ENCODE peak calls at places on chromosomes 1 and 21, in ten cellular contexts. B, U, W, G, K, L, N, I, R and D are unnamed samples.

GRCh38 chr1:161061419-161061818 is 8.3 kb downstream of the ARHGAP30 start:
- DNase-seq in G (no peak), R (no peak), L (no peak), B (no peak), W (no peak), N (no peak), I (no peak), K (no peak), U (no peak), D (no peak)

GRCh38 chr1:18322353-18323032 is 158.2 kb upstream of the KLHDC7A start:
- DNase-seq in W (peak; percentile 80), L (no peak), U (no peak), R (no peak), I (peak; percentile 3), K (no peak), B (no peak), G (peak; percentile 20), N (no peak), D (no peak)

GRCh38 chr1:21921100-21921875 is 15.8 kb downstream of the HSPG2 start:
- DNase-seq in W (no peak), L (no peak), I (no peak), K (no peak), U (no peak), B (no peak), G (peak; percentile 93), N (no peak), R (no peak), D (no peak)

GRCh38 chr1:77188770-77189169 is 30.5 kb downstream of the PIGK start:
- DNase-seq in L (no peak), G (no peak), I (no peak), U (no peak), R (no peak), W (no peak), K (no peak), B (no peak), N (no peak), D (no peak)

GRCh38 chr1:115545791-115546733 is 95.7 kb upstream of the VANGL1 start:
- DNase-seq in L (no peak), R (no peak), B (peak; percentile 90), G (peak; percentile 97), U (peak; percentile 85), I (peak; percentile 97), K (no peak), W (peak; percentile 99), N (peak; percentile 97), D (no peak)

GRCh38 chr1:115251856-115252255 is 86.2 kb downstream of the NGF start:
- DNase-seq in G (peak; percentile 53), W (no peak), K (no peak), N (peak; percentile 96), I (peak; percentile 18), L (no peak), R (no peak), B (no peak), U (peak; percentile 70), D (no peak)

GRCh38 chr1:204592246-204592948 is 76.2 kb downstream of the MDM4 start:
- DNase-seq in N (no peak), R (no peak), W (no peak), B (no peak), K (no peak), G (no peak), L (no peak), U (no peak), I (no peak), D (no peak)

GRCh38 chr1:117267232-117267774 is 56.6 kb upstream of the VTCN1 start:
- DNase-seq in I (no peak), L (no peak), U (no peak), G (no peak), B (no peak), R (no peak), N (no peak), W (no peak), K (no peak), D (no peak)

GRCh38 chr21:45152265-45152746 is 77.9 kb downstream of the ADARB1 start:
- DNase-seq in I (no peak), L (peak; percentile 73), W (peak; percentile 71), R (no peak), U (no peak), G (no peak), K (peak; percentile 67), B (no peak), N (peak; percentile 65), D (no peak)

GRCh38 chr1:171212607-171213347 is 27.7 kb downstream of the FMO2 start:
- DNase-seq in G (no peak), W (no peak), R (no peak), I (no peak), K (no peak), L (no peak), B (no peak), U (no peak), N (no peak), D (no peak)

GRCh38 chr1:83857108-83857507 is 141.8 kb downstream of the TTLL7 start:
- DNase-seq in U (peak; percentile 46), W (peak; percentile 13), L (no peak), N (peak; percentile 24), B (no peak), I (no peak), G (peak; percentile 7), R (no peak), K (no peak), D (no peak)

GRCh38 chr1:27011058-27011764 is 1.4 kb downstream of the TENT5B start:
- DNase-seq in G (peak; percentile 90), R (peak; percentile 6), W (peak; percentile 99), I (peak; percentile 97), B (peak; percentile 80), K (no peak), U (peak; percentile 75), L (no peak), N (peak; percentile 92), D (no peak)

GRCh38 chr1:172646653-172647052 is 12.2 kb upstream of the FASLG start:
- DNase-seq in G (no peak), K (no peak), N (no peak), L (no peak), W (no peak), B (no peak), I (no peak), R (no peak), U (no peak), D (no peak)

GRCh38 chr1:210747112-210747511 is 386.8 kb downstream of the KCNH1 start:
- DNase-seq in B (no peak), L (no peak), R (no peak), U (no peak), I (no peak), G (no peak), N (no peak), K (no peak), W (no peak), D (no peak)

GRCh38 chr1:217524787-217525520 is 105.9 kb downstream of the GPATCH2 start:
- DNase-seq in B (no peak), K (no peak), W (no peak), U (no peak), G (no peak), I (peak; percentile 25), N (peak; percentile 62), L (no peak), R (no peak), D (no peak)

GRCh38 chr1:231139659-231140650 is 21.9 kb upstream of the TRIM67 start:
- DNase-seq in N (peak; percentile 99), L (no peak), R (no peak), K (no peak), B (peak; percentile 6), W (peak; percentile 9), I (peak; percentile 65), G (no peak), U (peak; percentile 88), D (no peak)

GRCh38 chr1:21680918-21681317 is 11.8 kb upstream of the RAP1GAP start:
- DNase-seq in U (peak; percentile 20), K (no peak), G (no peak), N (peak; percentile 46), L (no peak), W (no peak), I (peak; percentile 48), B (no peak), R (no peak), D (no peak)

GRCh38 chr1:4733446-4734175 is 79.2 kb downstream of the AJAP1 start:
- DNase-seq in G (no peak), N (no peak), K (no peak), L (no peak), R (no peak), W (no peak), I (no peak), U (no peak), B (no peak), D (no peak)

GRCh38 chr1:62228139-62228882 is 33.7 kb downstream of the L1TD1 start:
- DNase-seq in K (no peak), B (no peak), U (no peak), N (no peak), G (no peak), I (no peak), W (no peak), R (no peak), L (no peak), D (no peak)